ENCODE peak calls at places on chromosomes 11 and 22, in four cellular contexts. N is CD4-positive, CD25-positive, alpha-beta regulatory T cell; P is small intestine; W is endothelial cell of umbilical vein. C is an unnamed sample. For H3K9me3 and H3K4me1, the result is how much of the 10 kb centered on the place peaks cover.

GRCh38 chr11:19460718-19461405 is 220.1 kb upstream of the E2F8 start:
- DNase-seq in P (peak), N (no peak), W (no peak), C (no peak)

GRCh38 chr11:124748100-124748418 is 4.0 kb downstream of the VSIG2 start:
- DNase-seq in P (no peak), N (no peak), W (no peak), C (no peak)

GRCh38 chr11:8801121-8801520 is 109.9 kb upstream of the AKIP1 start:
- DNase-seq in W (no peak), P (no peak), N (no peak), C (no peak)

GRCh38 chr11:60457576-60457975 is 1.9 kb downstream of the MS4A1 start:
- DNase-seq in N (no peak), P (no peak), W (no peak), C (no peak)

GRCh38 chr22:24201681-24202590 is 20.6 kb downstream of the SUSD2 start:
- DNase-seq in P (no peak), N (no peak), W (no peak), C (no peak)

GRCh38 chr11:70616317-70616716 is 218.0 kb downstream of the CTTN start:
- DNase-seq in W (no peak), N (no peak), P (no peak), C (no peak)

GRCh38 chr11:123973816-123974215 is 3.8 kb downstream of the OR10S1 start:
- DNase-seq in P (no peak), W (peak), N (no peak), C (no peak)

GRCh38 chr11:71200761-71201160 is 51.6 kb downstream of the SHANK2 start:
- DNase-seq in N (no peak), P (no peak), W (no peak), C (no peak)

GRCh38 chr11:67382481-67383136 is 9.2 kb upstream of the RAD9A start:
- DNase-seq in N (peak), W (peak), P (peak), C (peak)

GRCh38 chr11:8242113-8242475 is 21.6 kb downstream of the LMO1 start:
- DNase-seq in N (no peak), P (no peak), W (no peak), C (no peak)

GRCh38 chr22:49107561-49107960 is 720.1 kb downstream of the BRD1 start:
- DNase-seq in N (no peak), P (no peak), W (no peak), C (no peak)

GRCh38 chr22:49106136-49106930 is 721.3 kb downstream of the BRD1 start:
- DNase-seq in P (no peak), W (no peak), N (no peak), C (no peak)

GRCh38 chr22:49107961-49108530 is 719.6 kb downstream of the BRD1 start:
- DNase-seq in W (no peak), N (no peak), P (no peak), C (no peak)

GRCh38 chr22:49111085-49111484 is 716.6 kb downstream of the BRD1 start:
- DNase-seq in N (no peak), W (no peak), P (no peak), C (no peak)

DNA sequence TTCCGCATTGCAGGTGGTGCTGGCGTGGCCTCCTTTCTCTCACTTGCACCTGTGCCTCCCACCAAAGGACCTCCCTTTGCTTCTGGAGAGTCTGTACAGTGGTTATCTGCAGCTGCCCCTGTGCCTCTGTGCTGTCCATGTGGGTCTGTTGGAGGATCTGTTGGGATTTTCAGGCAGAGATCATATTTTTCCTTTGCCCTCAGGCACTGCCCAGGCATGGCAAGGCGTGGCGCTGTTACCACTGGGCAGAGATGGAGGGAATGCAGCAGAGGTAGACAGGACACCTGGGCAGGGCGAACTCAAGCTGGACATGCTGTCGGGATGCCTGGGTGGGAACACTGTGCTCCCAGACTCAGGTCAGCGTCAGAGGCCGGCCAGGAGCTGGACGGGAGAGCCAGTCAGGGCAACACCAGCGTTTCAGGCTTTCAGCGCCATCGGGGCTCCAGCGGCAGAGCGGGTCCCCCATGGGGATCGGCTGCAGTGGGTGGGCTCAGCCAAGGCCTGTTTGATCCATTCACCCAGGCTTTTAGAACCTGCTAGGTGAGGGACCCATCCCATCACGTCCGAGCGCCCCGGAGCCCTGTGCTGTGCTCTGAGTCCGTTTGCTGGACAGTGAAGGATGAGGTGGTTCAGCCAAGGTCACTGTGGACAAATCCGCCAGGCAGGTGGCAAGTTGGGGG is 718.9 kb downstream of the BRD1 start:
- DNase-seq in W (no peak), P (no peak), N (no peak), C (no peak)
- H3K9me3 ChIP-seq in W (under half), P (under half), N (under half), C (under half)

GRCh38 chr22:31248965-31249940 is 37.2 kb downstream of the LIMK2 start:
- DNase-seq in W (no peak), N (no peak), P (no peak), C (no peak)
- H3K4me1 ChIP-seq in W (under half), N (half or more), P (under half), C (under half)

GRCh38 chr11:101113540-101113939 is 16.1 kb downstream of the PGR start:
- DNase-seq in W (no peak), N (no peak), P (no peak), C (no peak)
- H3K9me3 ChIP-seq in W (under half), N (under half), P (under half), C (under half)

GRCh38 chr11:121575250-121575962 is 122.6 kb upstream of the SORL1-AS1 start:
- DNase-seq in W (no peak), P (no peak), N (no peak), C (no peak)
- H3K4me1 ChIP-seq in W (under half), P (under half), N (under half), C (under half)

DNA sequence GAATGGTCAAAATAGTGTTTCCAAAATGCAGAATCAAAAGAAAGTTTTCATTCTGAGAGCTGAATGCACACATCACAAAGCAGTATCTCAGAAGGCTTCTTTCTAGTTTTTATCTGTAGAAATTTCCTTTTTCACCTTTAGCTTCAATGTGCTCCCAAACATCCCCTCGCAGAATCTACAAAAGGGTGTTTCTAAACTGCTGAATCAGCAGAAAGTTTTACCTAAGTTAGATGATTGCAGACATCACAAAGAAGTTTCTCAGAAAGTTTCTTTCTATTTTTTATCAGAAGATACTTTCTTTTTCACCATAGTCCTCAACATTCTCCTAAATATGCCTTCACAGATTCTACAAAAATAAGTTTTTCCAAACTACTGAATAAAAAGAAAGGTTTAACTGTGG is 239.8 kb downstream of the OR4A5 start:
- DNase-seq in P (no peak), W (no peak), N (no peak), C (no peak)
- H3K9me3 ChIP-seq in P (under half), W (under half), N (under half), C (under half)

GRCh38 chr11:111370270-111370901 is 8.7 kb downstream of the POU2AF1 start:
- DNase-seq in N (no peak), P (no peak), W (no peak), C (no peak)
- H3K4me1 ChIP-seq in N (under half), P (under half), W (under half), C (under half)

GRCh38 chr22:47373648-47374272 is 611.3 kb downstream of the TBC1D22A start:
- DNase-seq in P (no peak), N (no peak), W (no peak), C (no peak)
- H3K9me3 ChIP-seq in P (under half), N (under half), W (under half), C (under half)

DNA sequence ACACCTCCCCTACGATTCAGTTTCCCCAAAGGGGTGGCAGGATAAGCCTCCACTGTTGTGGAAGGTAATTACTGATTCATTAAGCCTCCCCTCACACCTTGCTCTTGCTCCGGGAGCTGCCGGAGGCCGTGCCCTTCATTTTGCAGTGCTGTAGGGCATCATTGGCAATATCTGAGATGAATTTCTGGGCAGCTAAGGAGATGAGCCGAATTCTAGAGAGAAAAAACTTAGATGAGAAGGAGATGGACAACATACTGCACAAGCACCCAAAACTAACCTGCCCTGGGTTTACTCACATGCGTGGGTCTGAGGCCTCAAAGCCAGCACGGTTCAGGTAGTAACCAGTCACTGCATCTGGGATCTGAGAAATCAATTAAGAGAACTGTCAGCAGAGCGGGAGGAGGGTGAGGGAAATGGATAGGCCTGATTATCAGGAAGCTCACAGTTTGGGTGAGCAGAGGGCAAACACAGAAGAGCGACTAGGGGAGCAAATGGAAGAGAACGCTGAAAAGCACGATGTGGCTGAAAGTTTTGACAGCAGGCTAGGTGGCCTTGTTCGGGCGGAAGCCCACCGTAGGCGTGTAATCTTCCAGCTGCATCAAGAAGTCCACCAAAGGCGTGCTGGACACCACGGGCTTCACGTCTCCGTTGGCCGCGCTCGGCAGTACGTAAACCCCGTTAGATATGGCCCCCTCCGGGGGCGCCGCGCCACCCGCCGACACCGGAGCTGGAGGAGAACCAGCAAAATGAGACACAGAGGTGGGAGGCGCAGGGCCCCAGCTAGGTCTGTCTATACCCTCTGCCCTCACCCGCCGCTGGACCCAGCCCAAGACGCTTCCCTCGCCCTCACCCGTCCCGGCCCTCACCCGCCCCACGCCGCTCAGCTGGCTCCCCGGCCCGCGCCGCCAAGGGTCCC is 666 bp downstream of the TAF10 start:
- DNase-seq in P (peak), N (no peak), W (peak), C (no peak)
- H3K4me1 ChIP-seq in P (under half), N (under half), W (half or more), C (under half)

GRCh38 chr11:17532814-17533213 is 11.4 kb downstream of the USH1C start:
- DNase-seq in N (no peak), P (no peak), W (no peak), C (no peak)
- H3K9me3 ChIP-seq in N (under half), P (under half), W (under half), C (under half)

C was measured in HAP-1.